ENCODE peak calls at places on chromosomes 4 and X, in eight cellular contexts. One of them, this sample, is unnamed.

GRCh38 chr4:3346146-3346545 is 53.3 kb downstream of the RGS12 start:
- DNase-seq in GM12865: peak
- DNase-seq in nephron progenitor cell: peak
- DNase-seq in A673: peak
- DNase-seq in activated B cell treated with CpG ODN at 0.5 μM for 24 hours: no peak
- DNase-seq in lower lobe of right lung: no peak
- DNase-seq in RWPE1: peak
- DNase-seq in IMR-90: peak
- DNase-seq in this sample: no peak

GRCh38 chrX:77447339-77448149 is at the start of gene FGF16:
- DNase-seq in GM12865: peak
- DNase-seq in nephron progenitor cell: peak
- DNase-seq in A673: no peak
- DNase-seq in activated B cell treated with CpG ODN at 0.5 μM for 24 hours: no peak
- DNase-seq in lower lobe of right lung: no peak
- DNase-seq in RWPE1: no peak
- DNase-seq in IMR-90: no peak
- DNase-seq in this sample: no peak

GRCh38 chr4:108001540-108001939 is 11.9 kb downstream of the HADH start:
- DNase-seq in GM12865: no peak
- DNase-seq in nephron progenitor cell: no peak
- DNase-seq in A673: no peak
- DNase-seq in activated B cell treated with CpG ODN at 0.5 μM for 24 hours: no peak
- DNase-seq in lower lobe of right lung: no peak
- DNase-seq in RWPE1: no peak
- DNase-seq in IMR-90: peak
- DNase-seq in this sample: no peak

GRCh38 chr4:40719008-40719623 is 30.6 kb upstream of the NSUN7 start:
- DNase-seq in GM12865: peak
- DNase-seq in nephron progenitor cell: no peak
- DNase-seq in A673: peak
- DNase-seq in activated B cell treated with CpG ODN at 0.5 μM for 24 hours: no peak
- DNase-seq in lower lobe of right lung: no peak
- DNase-seq in RWPE1: peak
- DNase-seq in IMR-90: peak
- DNase-seq in this sample: no peak

GRCh38 chr4:99410075-99410474 is 25.1 kb downstream of the ADH7 start:
- DNase-seq in GM12865: no peak
- DNase-seq in nephron progenitor cell: no peak
- DNase-seq in A673: no peak
- DNase-seq in activated B cell treated with CpG ODN at 0.5 μM for 24 hours: no peak
- DNase-seq in lower lobe of right lung: no peak
- DNase-seq in RWPE1: no peak
- DNase-seq in IMR-90: no peak
- DNase-seq in this sample: no peak

GRCh38 chr4:124151031-124151430 is 561.5 kb downstream of the ANKRD50 start:
- DNase-seq in GM12865: no peak
- DNase-seq in nephron progenitor cell: no peak
- DNase-seq in A673: no peak
- DNase-seq in activated B cell treated with CpG ODN at 0.5 μM for 24 hours: no peak
- DNase-seq in lower lobe of right lung: no peak
- DNase-seq in RWPE1: no peak
- DNase-seq in IMR-90: no peak
- DNase-seq in this sample: no peak

GRCh38 chr4:2954358-2955185 is 8.6 kb downstream of the NOP14 start:
- DNase-seq in GM12865: peak
- DNase-seq in nephron progenitor cell: no peak
- DNase-seq in A673: no peak
- DNase-seq in activated B cell treated with CpG ODN at 0.5 μM for 24 hours: no peak
- DNase-seq in lower lobe of right lung: no peak
- DNase-seq in RWPE1: no peak
- DNase-seq in IMR-90: no peak
- DNase-seq in this sample: no peak

GRCh38 chrX:25014366-25014838 is 1.4 kb downstream of the ARX start:
- DNase-seq in GM12865: no peak
- DNase-seq in nephron progenitor cell: no peak
- DNase-seq in A673: no peak
- DNase-seq in activated B cell treated with CpG ODN at 0.5 μM for 24 hours: no peak
- DNase-seq in lower lobe of right lung: no peak
- DNase-seq in RWPE1: no peak
- DNase-seq in IMR-90: no peak
- DNase-seq in this sample: no peak

GRCh38 chr4:182145360-182145905 is 97.8 kb upstream of the TENM3 start:
- DNase-seq in GM12865: no peak
- DNase-seq in nephron progenitor cell: peak
- DNase-seq in A673: no peak
- DNase-seq in activated B cell treated with CpG ODN at 0.5 μM for 24 hours: no peak
- DNase-seq in lower lobe of right lung: no peak
- DNase-seq in RWPE1: peak
- DNase-seq in IMR-90: no peak
- DNase-seq in this sample: no peak

GRCh38 chrX:21509912-21510311 is 135.7 kb downstream of the CNKSR2 start:
- DNase-seq in GM12865: no peak
- DNase-seq in nephron progenitor cell: no peak
- DNase-seq in A673: peak
- DNase-seq in activated B cell treated with CpG ODN at 0.5 μM for 24 hours: no peak
- DNase-seq in lower lobe of right lung: no peak
- DNase-seq in RWPE1: peak
- DNase-seq in IMR-90: peak
- DNase-seq in this sample: no peak

GRCh38 chr4:98469776-98470175 is 188.6 kb downstream of the TSPAN5 start:
- DNase-seq in GM12865: no peak
- DNase-seq in nephron progenitor cell: no peak
- DNase-seq in A673: no peak
- DNase-seq in activated B cell treated with CpG ODN at 0.5 μM for 24 hours: no peak
- DNase-seq in lower lobe of right lung: no peak
- DNase-seq in RWPE1: no peak
- DNase-seq in IMR-90: peak
- DNase-seq in this sample: no peak

GRCh38 chrX:47498411-47498810 is 15.4 kb upstream of the ZNF41 start:
- DNase-seq in GM12865: no peak
- DNase-seq in nephron progenitor cell: no peak
- DNase-seq in A673: no peak
- DNase-seq in activated B cell treated with CpG ODN at 0.5 μM for 24 hours: no peak
- DNase-seq in lower lobe of right lung: no peak
- DNase-seq in RWPE1: no peak
- DNase-seq in IMR-90: no peak
- DNase-seq in this sample: no peak

GRCh38 chr4:74032064-74032463 is 6.4 kb downstream of the CXCL3 start:
- DNase-seq in GM12865: no peak
- DNase-seq in nephron progenitor cell: no peak
- DNase-seq in A673: peak
- DNase-seq in activated B cell treated with CpG ODN at 0.5 μM for 24 hours: no peak
- DNase-seq in lower lobe of right lung: no peak
- DNase-seq in RWPE1: no peak
- DNase-seq in IMR-90: peak
- DNase-seq in this sample: no peak

GRCh38 chrX:148371251-148371650 is 129.2 kb upstream of the AFF2 start:
- DNase-seq in GM12865: no peak
- DNase-seq in nephron progenitor cell: no peak
- DNase-seq in A673: no peak
- DNase-seq in activated B cell treated with CpG ODN at 0.5 μM for 24 hours: no peak
- DNase-seq in lower lobe of right lung: no peak
- DNase-seq in RWPE1: no peak
- DNase-seq in IMR-90: no peak
- DNase-seq in this sample: no peak

GRCh38 chr4:77336411-77337142 is 179.6 kb downstream of the CCNG2 start:
- DNase-seq in GM12865: no peak
- DNase-seq in nephron progenitor cell: no peak
- DNase-seq in A673: no peak
- DNase-seq in activated B cell treated with CpG ODN at 0.5 μM for 24 hours: no peak
- DNase-seq in lower lobe of right lung: no peak
- DNase-seq in RWPE1: peak
- DNase-seq in IMR-90: no peak
- DNase-seq in this sample: no peak

GRCh38 chr4:109368661-109369060 is 65.0 kb upstream of the SEC24B start:
- DNase-seq in GM12865: no peak
- DNase-seq in nephron progenitor cell: no peak
- DNase-seq in A673: no peak
- DNase-seq in activated B cell treated with CpG ODN at 0.5 μM for 24 hours: no peak
- DNase-seq in lower lobe of right lung: no peak
- DNase-seq in RWPE1: no peak
- DNase-seq in IMR-90: no peak
- DNase-seq in this sample: no peak

GRCh38 chr4:137608085-137608484 is 75.8 kb upstream of the PCDH18 start:
- DNase-seq in GM12865: no peak
- DNase-seq in nephron progenitor cell: no peak
- DNase-seq in A673: no peak
- DNase-seq in activated B cell treated with CpG ODN at 0.5 μM for 24 hours: no peak
- DNase-seq in lower lobe of right lung: no peak
- DNase-seq in RWPE1: no peak
- DNase-seq in IMR-90: no peak
- DNase-seq in this sample: no peak

GRCh38 chr4:137610960-137611359 is 78.7 kb upstream of the PCDH18 start:
- DNase-seq in GM12865: peak
- DNase-seq in nephron progenitor cell: peak
- DNase-seq in A673: peak
- DNase-seq in activated B cell treated with CpG ODN at 0.5 μM for 24 hours: no peak
- DNase-seq in lower lobe of right lung: no peak
- DNase-seq in RWPE1: peak
- DNase-seq in IMR-90: peak
- DNase-seq in this sample: no peak

GRCh38 chr4:137611998-137612700 is 79.9 kb upstream of the PCDH18 start:
- DNase-seq in GM12865: no peak
- DNase-seq in nephron progenitor cell: no peak
- DNase-seq in A673: no peak
- DNase-seq in activated B cell treated with CpG ODN at 0.5 μM for 24 hours: no peak
- DNase-seq in lower lobe of right lung: no peak
- DNase-seq in RWPE1: no peak
- DNase-seq in IMR-90: no peak
- DNase-seq in this sample: no peak

GRCh38 chr4:137614491-137614890 is 82.2 kb upstream of the PCDH18 start:
- DNase-seq in GM12865: no peak
- DNase-seq in nephron progenitor cell: no peak
- DNase-seq in A673: no peak
- DNase-seq in activated B cell treated with CpG ODN at 0.5 μM for 24 hours: no peak
- DNase-seq in lower lobe of right lung: no peak
- DNase-seq in RWPE1: no peak
- DNase-seq in IMR-90: peak
- DNase-seq in this sample: no peak

GRCh38 chr4:137609693-137610450 is 77.6 kb upstream of the PCDH18 start:
- DNase-seq in GM12865: no peak
- DNase-seq in nephron progenitor cell: no peak
- DNase-seq in A673: peak
- DNase-seq in activated B cell treated with CpG ODN at 0.5 μM for 24 hours: no peak
- DNase-seq in lower lobe of right lung: no peak
- DNase-seq in RWPE1: no peak
- DNase-seq in IMR-90: peak
- DNase-seq in this sample: no peak
- TF ChIP-seq CTCF in GM12865: no peak
- TF ChIP-seq CTCF in nephron progenitor cell: no peak
- TF ChIP-seq CTCF in A673: no peak
- TF ChIP-seq CTCF in activated B cell treated with CpG ODN at 0.5 μM for 24 hours: no peak
- TF ChIP-seq CTCF in lower lobe of right lung: no peak
- TF ChIP-seq CTCF in RWPE1: no peak
- TF ChIP-seq CTCF in IMR-90: no peak
- TF ChIP-seq CTCF in this sample: no peak

DNA sequence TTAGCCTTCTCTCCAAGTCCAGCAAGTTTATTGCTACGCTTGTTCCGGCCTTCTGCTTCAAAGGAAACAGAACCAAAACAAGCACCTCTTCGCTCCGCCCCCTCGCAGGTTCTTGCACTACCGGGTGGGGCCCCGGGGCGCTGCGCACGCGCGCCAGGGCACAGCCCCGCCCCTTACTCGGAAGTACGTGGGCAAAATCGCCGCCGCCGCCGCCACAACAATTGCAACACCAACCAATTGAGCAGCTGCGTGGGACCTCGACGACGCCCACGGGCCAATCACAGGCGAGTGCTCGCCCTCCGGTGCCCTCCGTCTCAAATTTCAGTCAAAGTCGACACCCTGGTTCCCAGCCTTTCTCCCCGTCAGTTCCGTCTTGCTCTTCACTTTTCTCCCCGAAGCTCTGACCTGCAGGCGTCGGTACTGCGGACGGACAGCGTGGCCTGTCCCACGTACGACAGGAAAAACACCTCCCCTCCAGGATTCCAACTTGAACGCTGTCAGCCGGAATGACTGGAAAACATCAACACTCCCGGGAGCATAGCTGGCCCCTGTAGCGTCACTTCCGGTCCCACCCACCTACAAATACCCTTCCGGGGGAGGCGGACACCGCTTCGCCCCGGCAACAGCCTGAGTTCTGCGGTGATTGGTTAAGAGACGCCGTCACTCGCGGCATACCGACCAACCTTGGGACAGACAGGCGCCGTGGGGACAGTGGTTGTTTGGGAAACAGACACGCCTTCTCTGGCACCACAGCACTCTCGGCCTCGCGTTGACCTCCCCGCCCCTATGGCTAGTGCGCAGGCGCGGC is 624 bp upstream of the OTUD5 start:
- DNase-seq in GM12865: peak
- DNase-seq in nephron progenitor cell: peak
- DNase-seq in A673: peak
- DNase-seq in activated B cell treated with CpG ODN at 0.5 μM for 24 hours: peak
- DNase-seq in lower lobe of right lung: peak
- DNase-seq in RWPE1: peak
- DNase-seq in IMR-90: peak
- DNase-seq in this sample: peak
- TF ChIP-seq CTCF in GM12865: no peak
- TF ChIP-seq CTCF in nephron progenitor cell: no peak
- TF ChIP-seq CTCF in A673: no peak
- TF ChIP-seq CTCF in activated B cell treated with CpG ODN at 0.5 μM for 24 hours: no peak
- TF ChIP-seq CTCF in lower lobe of right lung: no peak
- TF ChIP-seq CTCF in RWPE1: no peak
- TF ChIP-seq CTCF in IMR-90: no peak
- TF ChIP-seq CTCF in this sample: no peak

DNA sequence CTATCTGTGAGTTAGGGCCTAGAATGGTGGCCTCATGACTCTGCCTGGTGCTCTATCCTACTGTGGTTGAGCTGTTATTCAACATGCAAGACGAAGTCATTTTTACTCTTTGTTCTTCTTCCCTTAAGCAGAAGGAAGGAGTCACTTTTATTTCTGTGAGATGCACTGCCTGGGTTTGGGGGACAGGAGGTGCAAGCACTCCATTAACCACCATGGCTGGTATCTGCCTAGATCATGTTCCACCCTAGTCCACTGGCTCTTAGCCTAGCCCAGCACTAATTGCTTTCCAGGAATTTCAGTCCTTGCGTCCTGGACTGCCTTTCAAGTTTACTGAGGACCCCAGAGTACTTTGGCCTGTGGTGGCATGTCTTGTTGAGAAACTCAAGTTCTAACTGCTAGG is 1182.7 kb downstream of the FSTL5 start:
- DNase-seq in GM12865: no peak
- DNase-seq in nephron progenitor cell: no peak
- DNase-seq in A673: no peak
- DNase-seq in activated B cell treated with CpG ODN at 0.5 μM for 24 hours: no peak
- DNase-seq in lower lobe of right lung: no peak
- DNase-seq in RWPE1: no peak
- DNase-seq in IMR-90: no peak
- DNase-seq in this sample: no peak
- TF ChIP-seq CTCF in GM12865: no peak
- TF ChIP-seq CTCF in nephron progenitor cell: no peak
- TF ChIP-seq CTCF in A673: no peak
- TF ChIP-seq CTCF in activated B cell treated with CpG ODN at 0.5 μM for 24 hours: no peak
- TF ChIP-seq CTCF in lower lobe of right lung: no peak
- TF ChIP-seq CTCF in RWPE1: no peak
- TF ChIP-seq CTCF in IMR-90: no peak
- TF ChIP-seq CTCF in this sample: no peak

DNA sequence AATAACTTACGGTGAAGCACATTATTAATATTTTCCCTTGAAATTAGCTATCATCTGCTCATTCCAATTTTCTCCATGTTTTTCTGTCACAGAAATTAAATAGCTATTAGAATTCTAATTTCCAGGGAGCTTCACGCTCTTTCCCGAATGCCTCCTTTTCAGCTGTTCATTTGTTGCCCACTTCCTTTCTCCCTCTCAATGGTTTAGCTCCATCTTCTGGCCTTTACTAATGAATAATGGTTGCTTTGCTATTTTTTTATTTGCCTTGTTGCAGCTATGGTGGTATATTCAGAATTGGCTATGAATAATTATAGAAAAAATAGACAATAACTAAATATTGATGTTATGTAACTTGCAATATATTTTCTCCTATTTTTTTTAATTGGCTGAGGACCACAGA is 70.5 kb downstream of the GRIA2 start:
- DNase-seq in GM12865: no peak
- DNase-seq in nephron progenitor cell: no peak
- DNase-seq in A673: peak
- DNase-seq in activated B cell treated with CpG ODN at 0.5 μM for 24 hours: no peak
- DNase-seq in lower lobe of right lung: no peak
- DNase-seq in RWPE1: no peak
- DNase-seq in IMR-90: no peak
- DNase-seq in this sample: no peak
- TF ChIP-seq CTCF in GM12865: no peak
- TF ChIP-seq CTCF in nephron progenitor cell: no peak
- TF ChIP-seq CTCF in A673: no peak
- TF ChIP-seq CTCF in activated B cell treated with CpG ODN at 0.5 μM for 24 hours: no peak
- TF ChIP-seq CTCF in lower lobe of right lung: no peak
- TF ChIP-seq CTCF in RWPE1: no peak
- TF ChIP-seq CTCF in IMR-90: peak
- TF ChIP-seq CTCF in this sample: no peak